ENCODE peak calls at places on chromosomes 6 and 20, in four cellular contexts. One of them, this sample, is unnamed.

GRCh38 chr20:17854307-17854903 is 114.2 kb downstream of the SNX5 start:
- DNase-seq in GM12878: no peak
- DNase-seq in K562: no peak
- DNase-seq in HL-60: peak; percentile 9
- DNase-seq in this sample: no peak

GRCh38 chr6:80165143-80165542 is 58.7 kb downstream of the BCKDHB start:
- DNase-seq in HL-60: peak; percentile 79
- DNase-seq in GM12878: peak; percentile 56
- DNase-seq in K562: no peak
- DNase-seq in this sample: no peak

GRCh38 chr6:39073471-39074355 is 25.1 kb downstream of the GLP1R start:
- DNase-seq in HL-60: no peak
- DNase-seq in GM12878: no peak
- DNase-seq in K562: no peak
- DNase-seq in this sample: no peak

GRCh38 chr20:37556538-37556937 is 28.9 kb upstream of the BLCAP start:
- DNase-seq in HL-60: no peak
- DNase-seq in GM12878: no peak
- DNase-seq in K562: no peak
- DNase-seq in this sample: no peak

GRCh38 chr6:144346719-144347446 is 61.7 kb downstream of the UTRN start:
- DNase-seq in HL-60: no peak
- DNase-seq in GM12878: no peak
- DNase-seq in K562: no peak
- DNase-seq in this sample: no peak

GRCh38 chr6:56073315-56073714 is 174.1 kb downstream of the COL21A1 start:
- DNase-seq in GM12878: no peak
- DNase-seq in K562: no peak
- DNase-seq in HL-60: no peak
- DNase-seq in this sample: no peak

GRCh38 chr20:57509665-57510237 is 15.2 kb downstream of the CTCFL start:
- DNase-seq in HL-60: peak; percentile 44
- DNase-seq in GM12878: no peak
- DNase-seq in K562: peak; percentile 49
- DNase-seq in this sample: no peak

GRCh38 chr6:63764318-63764916 is 128.8 kb downstream of the PHF3 start:
- DNase-seq in K562: peak; percentile 17
- DNase-seq in GM12878: peak; percentile 5
- DNase-seq in HL-60: peak; percentile 4
- DNase-seq in this sample: no peak

GRCh38 chr6:12485837-12486236 is 195.7 kb downstream of the EDN1 start:
- DNase-seq in GM12878: no peak
- DNase-seq in HL-60: no peak
- DNase-seq in K562: no peak
- DNase-seq in this sample: no peak

GRCh38 chr6:33705268-33705885 is 6.1 kb downstream of the UQCC2 start:
- DNase-seq in GM12878: no peak
- DNase-seq in HL-60: no peak
- DNase-seq in K562: no peak
- DNase-seq in this sample: no peak

GRCh38 chr20:14336667-14337066 is 745 bp downstream of the FLRT3 start:
- DNase-seq in K562: no peak
- DNase-seq in HL-60: no peak
- DNase-seq in GM12878: no peak
- DNase-seq in this sample: no peak

GRCh38 chr6:40395066-40395697 is 192.0 kb downstream of the LRFN2 start:
- DNase-seq in HL-60: no peak
- DNase-seq in K562: no peak
- DNase-seq in GM12878: no peak
- DNase-seq in this sample: no peak

GRCh38 chr20:4722993-4723392 is 1.3 kb downstream of the PRND start:
- DNase-seq in GM12878: no peak
- DNase-seq in K562: no peak
- DNase-seq in HL-60: no peak
- DNase-seq in this sample: no peak

GRCh38 chr20:63488331-63489251 is 10.3 kb downstream of the EEF1A2 start:
- DNase-seq in HL-60: no peak
- DNase-seq in K562: no peak
- DNase-seq in GM12878: no peak
- DNase-seq in this sample: no peak

GRCh38 chr20:54650201-54650722 is 174.9 kb downstream of the DOK5 start:
- DNase-seq in GM12878: no peak
- DNase-seq in HL-60: no peak
- DNase-seq in K562: no peak
- DNase-seq in this sample: no peak

GRCh38 chr6:85756982-85757381 is 114.3 kb upstream of the SYNCRIP start:
- DNase-seq in HL-60: no peak
- DNase-seq in GM12878: no peak
- DNase-seq in K562: no peak
- DNase-seq in this sample: no peak

GRCh38 chr20:32845786-32846185 is 12.9 kb upstream of the EFCAB8 start:
- DNase-seq in HL-60: no peak
- DNase-seq in K562: no peak
- DNase-seq in GM12878: no peak
- DNase-seq in this sample: no peak

GRCh38 chr6:21984135-21984534 is 312.7 kb downstream of the PRL start:
- DNase-seq in HL-60: no peak
- DNase-seq in GM12878: no peak
- DNase-seq in K562: no peak
- DNase-seq in this sample: no peak

GRCh38 chr6:137258170-137258569 is 39.0 kb upstream of the IFNGR1 start:
- DNase-seq in GM12878: no peak
- DNase-seq in K562: no peak
- DNase-seq in HL-60: peak; percentile 67
- DNase-seq in this sample: no peak

GRCh38 chr20:50690979-50691584 is at the start of gene RIPOR3:
- DNase-seq in HL-60: no peak
- DNase-seq in GM12878: no peak
- DNase-seq in K562: peak; percentile 85
- DNase-seq in this sample: no peak

GRCh38 chr20:1294497-1294896 is 28.4 kb downstream of the SNPH start:
- DNase-seq in HL-60: no peak
- DNase-seq in GM12878: no peak
- DNase-seq in K562: no peak
- DNase-seq in this sample: no peak
- TF ChIP-seq SPI1 in HL-60: no peak
- TF ChIP-seq SPI1 in GM12878: no peak
- TF ChIP-seq SPI1 in K562: no peak
- TF ChIP-seq SPI1 in this sample: no peak

DNA sequence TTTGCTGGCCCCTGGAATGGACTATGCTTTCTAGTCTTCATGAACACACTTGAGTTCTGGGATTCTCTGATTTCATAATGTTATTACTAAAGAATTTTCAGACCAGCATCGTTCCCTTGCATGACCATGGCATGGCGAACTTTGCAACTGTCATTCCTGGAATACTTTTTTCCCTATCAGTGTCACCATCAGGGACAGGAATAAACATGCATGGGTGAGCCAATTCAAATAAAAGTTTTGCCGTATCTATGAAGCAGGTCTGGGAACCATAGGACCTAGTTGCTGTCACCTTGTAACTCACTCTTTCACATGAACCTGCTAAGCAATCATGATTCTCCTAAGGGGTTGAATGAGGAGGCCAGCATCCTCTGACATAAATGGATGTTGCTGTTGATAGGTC is 68.2 kb upstream of the AGPAT4 start:
- DNase-seq in HL-60: no peak
- DNase-seq in K562: no peak
- DNase-seq in GM12878: no peak
- DNase-seq in this sample: no peak
- TF ChIP-seq POLR2AphosphoS5 in HL-60: no peak
- TF ChIP-seq POLR2AphosphoS5 in K562: no peak
- TF ChIP-seq POLR2AphosphoS5 in GM12878: no peak
- TF ChIP-seq POLR2AphosphoS5 in this sample: no peak

DNA sequence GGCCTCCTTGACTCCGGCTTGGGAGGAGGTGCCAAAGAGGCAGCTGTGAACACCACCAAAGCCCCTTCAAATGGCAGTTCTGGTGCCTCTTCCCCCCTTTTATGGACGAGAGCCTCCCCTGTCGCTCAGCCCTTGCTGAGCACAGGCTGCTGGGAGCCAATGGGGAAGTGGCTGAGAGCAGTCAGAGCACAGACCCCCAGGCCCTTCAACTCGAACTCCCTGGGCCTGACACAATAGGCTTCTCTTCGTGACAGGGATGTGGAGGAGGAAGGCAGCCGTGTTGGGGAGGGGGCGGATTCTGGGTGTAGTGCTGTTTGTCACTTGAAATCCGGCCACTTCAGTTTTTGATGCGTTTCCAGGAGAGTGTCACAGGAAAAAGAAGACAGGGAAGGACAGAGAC is at the start of gene PDYN:
- DNase-seq in GM12878: no peak
- DNase-seq in K562: no peak
- DNase-seq in HL-60: no peak
- DNase-seq in this sample: no peak
- TF ChIP-seq SPI1 in GM12878: no peak
- TF ChIP-seq SPI1 in K562: no peak
- TF ChIP-seq SPI1 in HL-60: no peak
- TF ChIP-seq SPI1 in this sample: no peak

GRCh38 chr6:136063095-136063494 is 187.0 kb downstream of the MTFR2 start:
- DNase-seq in GM12878: no peak
- DNase-seq in K562: no peak
- DNase-seq in HL-60: no peak
- DNase-seq in this sample: no peak

GRCh38 chr6:136058852-136059251 is 191.3 kb downstream of the MTFR2 start:
- DNase-seq in HL-60: no peak
- DNase-seq in K562: no peak
- DNase-seq in GM12878: no peak
- DNase-seq in this sample: no peak

GRCh38 chr6:136060759-136061158 is 189.4 kb downstream of the MTFR2 start:
- DNase-seq in K562: no peak
- DNase-seq in HL-60: no peak
- DNase-seq in GM12878: no peak
- DNase-seq in this sample: no peak

GRCh38 chr6:136059308-136059707 is 190.8 kb downstream of the MTFR2 start:
- DNase-seq in GM12878: no peak
- DNase-seq in HL-60: no peak
- DNase-seq in K562: no peak
- DNase-seq in this sample: no peak

DNA sequence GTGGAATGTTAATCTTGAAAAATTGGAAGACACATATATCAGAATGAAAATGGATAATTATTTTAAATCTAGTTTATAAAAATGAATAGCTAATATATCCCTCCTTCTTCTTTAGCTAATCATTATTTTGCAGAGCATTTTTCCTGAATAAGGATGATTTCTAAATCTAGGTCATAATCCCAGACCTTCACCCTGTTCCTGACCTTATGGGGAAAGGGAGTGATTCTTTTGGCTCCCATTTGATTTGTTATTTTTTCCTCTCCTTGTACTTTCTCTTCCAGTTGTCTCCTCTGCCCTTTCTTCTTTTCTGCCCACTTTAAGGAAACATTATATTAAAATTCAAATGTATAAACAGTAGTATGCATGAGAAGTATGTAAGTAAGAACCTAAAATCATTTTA is 190.1 kb downstream of the MTFR2 start:
- DNase-seq in HL-60: no peak
- DNase-seq in GM12878: no peak
- DNase-seq in K562: no peak
- DNase-seq in this sample: no peak
- TF ChIP-seq POLR2AphosphoS5 in HL-60: no peak
- TF ChIP-seq POLR2AphosphoS5 in GM12878: no peak
- TF ChIP-seq POLR2AphosphoS5 in K562: no peak
- TF ChIP-seq POLR2AphosphoS5 in this sample: no peak

DNA sequence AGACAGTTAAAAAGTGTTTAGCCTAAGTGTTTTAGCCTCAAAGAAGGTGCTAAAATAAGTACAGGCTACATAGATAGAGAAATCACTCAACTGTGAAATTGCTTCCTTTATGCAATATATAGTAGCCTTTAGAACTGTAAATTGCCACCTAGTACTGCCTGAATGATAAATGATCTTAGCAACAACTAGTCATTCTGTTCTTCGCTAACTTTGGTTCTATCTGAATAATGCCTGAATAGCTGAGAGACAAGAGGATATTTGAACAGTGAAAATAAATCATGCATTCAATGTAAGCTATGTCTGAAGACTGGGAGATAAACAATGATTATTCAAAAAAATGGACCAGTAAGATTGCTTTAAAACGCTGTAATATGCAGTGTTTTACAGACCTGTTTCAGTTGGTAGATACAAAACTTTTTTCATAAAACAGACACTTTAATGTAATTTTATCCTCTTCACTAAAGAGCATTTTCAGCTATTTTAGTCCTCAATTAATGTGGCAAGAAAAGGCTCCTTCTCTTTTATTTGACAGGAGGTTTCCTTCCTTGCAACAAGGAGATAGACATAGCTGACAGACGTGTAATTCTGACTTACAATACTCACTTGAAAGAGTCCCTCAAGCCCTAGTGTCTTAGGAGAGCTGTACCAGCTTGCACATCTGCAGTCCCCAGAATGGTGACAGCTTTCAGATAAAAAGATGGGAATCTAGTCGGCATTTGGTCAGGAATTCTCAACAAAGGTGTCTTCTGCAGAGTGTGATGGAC is 603.5 kb upstream of the PTCHD4 start:
- DNase-seq in K562: no peak
- DNase-seq in GM12878: no peak
- DNase-seq in HL-60: no peak
- DNase-seq in this sample: no peak
- TF ChIP-seq SPI1 in K562: no peak
- TF ChIP-seq SPI1 in GM12878: no peak
- TF ChIP-seq SPI1 in HL-60: no peak
- TF ChIP-seq SPI1 in this sample: no peak

GRCh38 chr6:153994004-153994403 is 45.0 kb upstream of the OPRM1 start:
- DNase-seq in K562: no peak
- DNase-seq in GM12878: no peak
- DNase-seq in HL-60: no peak
- DNase-seq in this sample: no peak
- TF ChIP-seq POLR2AphosphoS5 in K562: no peak
- TF ChIP-seq POLR2AphosphoS5 in GM12878: no peak
- TF ChIP-seq POLR2AphosphoS5 in HL-60: no peak
- TF ChIP-seq POLR2AphosphoS5 in this sample: no peak

GRCh38 chr6:53378208-53378607 is 29.5 kb upstream of the ELOVL5 start:
- DNase-seq in K562: no peak
- DNase-seq in HL-60: no peak
- DNase-seq in GM12878: no peak
- DNase-seq in this sample: no peak
- TF ChIP-seq SPI1 in K562: no peak
- TF ChIP-seq SPI1 in HL-60: no peak
- TF ChIP-seq SPI1 in GM12878: no peak
- TF ChIP-seq SPI1 in this sample: no peak

DNA sequence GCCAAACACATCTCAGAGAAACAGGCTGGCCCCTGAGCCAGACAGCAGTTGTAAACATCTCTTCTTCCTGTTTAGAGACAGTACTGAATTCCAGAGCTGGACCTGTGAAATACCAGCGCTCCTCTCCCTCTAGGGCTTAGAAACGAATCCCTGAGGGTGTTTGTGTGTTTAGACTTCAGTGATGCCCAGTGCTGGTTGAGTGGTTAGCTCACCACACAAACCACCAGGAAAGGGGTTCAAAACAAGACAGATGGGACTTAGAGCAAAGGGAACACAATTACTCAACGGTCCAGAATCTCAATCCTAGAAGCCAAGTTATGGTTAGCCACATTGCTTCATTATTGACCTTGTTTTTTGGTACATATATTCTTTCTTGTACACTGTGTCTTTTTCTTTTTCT is 108.7 kb upstream of the TMEM170B start:
- DNase-seq in GM12878: peak; percentile 83
- DNase-seq in K562: no peak
- DNase-seq in HL-60: no peak
- DNase-seq in this sample: no peak
- TF ChIP-seq POLR2AphosphoS5 in GM12878: no peak
- TF ChIP-seq POLR2AphosphoS5 in K562: no peak
- TF ChIP-seq POLR2AphosphoS5 in HL-60: no peak
- TF ChIP-seq POLR2AphosphoS5 in this sample: no peak